ENCODE peak calls at places on chromosomes 16 and 17, in four cellular contexts. One of them, this sample, is unnamed.

GRCh38 chr17:82917656-82918345 is 78.0 kb upstream of the ZNF750 start:
- DNase-seq in glutamatergic neuron: no peak
- DNase-seq in kidney: peak
- DNase-seq in esophagus squamous epithelium: no peak
- DNase-seq in this sample: no peak

GRCh38 chr16:7335991-7336634 is 3.5 kb downstream of the RBFOX1 start:
- DNase-seq in glutamatergic neuron: no peak
- DNase-seq in kidney: no peak
- DNase-seq in esophagus squamous epithelium: no peak
- DNase-seq in this sample: no peak

GRCh38 chr17:27756467-27757371 is 43.6 kb downstream of the NOS2 start:
- DNase-seq in glutamatergic neuron: peak
- DNase-seq in kidney: peak
- DNase-seq in esophagus squamous epithelium: no peak
- DNase-seq in this sample: no peak

GRCh38 chr17:59361916-59362810 is 30.7 kb downstream of the YPEL2 start:
- DNase-seq in glutamatergic neuron: no peak
- DNase-seq in kidney: no peak
- DNase-seq in esophagus squamous epithelium: no peak
- DNase-seq in this sample: peak

GRCh38 chr17:4947411-4948165 is 742 bp downstream of the PFN1 start:
- DNase-seq in glutamatergic neuron: peak
- DNase-seq in kidney: peak
- DNase-seq in esophagus squamous epithelium: no peak
- DNase-seq in this sample: no peak

GRCh38 chr17:57735707-57736106 is 9.4 kb downstream of the CCDC182 start:
- DNase-seq in glutamatergic neuron: no peak
- DNase-seq in kidney: no peak
- DNase-seq in esophagus squamous epithelium: no peak
- DNase-seq in this sample: no peak

GRCh38 chr17:58284613-58285421 is 4.1 kb upstream of the MPO start:
- DNase-seq in glutamatergic neuron: no peak
- DNase-seq in kidney: peak
- DNase-seq in esophagus squamous epithelium: no peak
- DNase-seq in this sample: no peak

GRCh38 chr16:2675021-2675420 is 7.3 kb upstream of the KCTD5 start:
- DNase-seq in glutamatergic neuron: no peak
- DNase-seq in kidney: no peak
- DNase-seq in esophagus squamous epithelium: no peak
- DNase-seq in this sample: no peak

GRCh38 chr17:54899721-54900456 is 763 bp upstream of the TOM1L1 start:
- DNase-seq in glutamatergic neuron: peak
- DNase-seq in kidney: no peak
- DNase-seq in esophagus squamous epithelium: no peak
- DNase-seq in this sample: no peak

GRCh38 chr17:78163881-78164747 is 4.3 kb upstream of the SYNGR2 start:
- DNase-seq in glutamatergic neuron: no peak
- DNase-seq in kidney: no peak
- DNase-seq in esophagus squamous epithelium: no peak
- DNase-seq in this sample: no peak

GRCh38 chr17:39979021-39979660 is 1.5 kb upstream of the PSMD3 start:
- DNase-seq in glutamatergic neuron: no peak
- DNase-seq in kidney: no peak
- DNase-seq in esophagus squamous epithelium: no peak
- DNase-seq in this sample: peak

This sample was measured in epithelial cell of proximal tubule.